ENCODE peak calls at places on chromosomes 4 and X, in seven cellular contexts. F is IMR-90, B is breast epithelium, E is body of pancreas, Y is thyroid gland, T is ovary, W is HCT116. C is an unnamed sample. For H3K27me3, the result is how much of the 10 kb centered on the place peaks cover.

GRCh38 chrX:131617182-131617581 is 73.3 kb downstream of the OR13H1 start:
- DNase-seq in Y (no peak), W (no peak), B (no peak), E (no peak), T (no peak), F (peak), C (no peak)

GRCh38 chr4:45155081-45155777 is 428.9 kb upstream of the GNPDA2 start:
- DNase-seq in E (no peak), T (no peak), F (no peak), Y (no peak), B (no peak), W (no peak), C (no peak)

GRCh38 chrX:63746278-63746677 is 38.7 kb downstream of the ARHGEF9 start:
- DNase-seq in T (no peak), B (no peak), E (no peak), F (no peak), Y (no peak), W (no peak), C (no peak)

GRCh38 chrX:20545538-20545937 is 278.8 kb upstream of the RPS6KA3 start:
- DNase-seq in F (peak), Y (no peak), W (no peak), B (no peak), E (no peak), T (no peak), C (no peak)

GRCh38 chrX:54423161-54423888 is 16.9 kb upstream of the TSR2 start:
- DNase-seq in T (no peak), W (no peak), E (no peak), Y (no peak), B (no peak), F (no peak), C (no peak)

GRCh38 chr4:112881842-112882241 is 167.6 kb upstream of the ANK2 start:
- DNase-seq in T (peak), F (no peak), E (peak), Y (no peak), W (no peak), B (no peak), C (no peak)

GRCh38 chr4:147782087-147782781 is 50.3 kb downstream of the ARHGAP10 start:
- DNase-seq in W (peak), E (no peak), T (no peak), B (no peak), Y (no peak), F (peak), C (no peak)

GRCh38 chr4:5808081-5808741 is 84.7 kb downstream of the CRMP1 start:
- DNase-seq in E (no peak), B (no peak), F (peak), T (peak), Y (no peak), W (no peak), C (no peak)

GRCh38 chr4:77025643-77026321 is 50.0 kb downstream of the CCNI start:
- DNase-seq in T (no peak), E (no peak), F (peak), Y (no peak), B (no peak), W (no peak), C (no peak)

GRCh38 chr4:71272976-71273375 is 65.8 kb upstream of the SLC4A4 start:
- DNase-seq in W (no peak), T (no peak), E (no peak), Y (no peak), B (no peak), F (no peak), C (no peak)

GRCh38 chrX:53422915-53423268 is 219 bp downstream of the RIBC1 start:
- DNase-seq in T (no peak), W (no peak), B (no peak), Y (no peak), F (no peak), E (no peak), C (no peak)

GRCh38 chrX:39815621-39816020 is 282.1 kb downstream of the BCOR start:
- DNase-seq in W (no peak), B (no peak), F (peak), Y (no peak), T (no peak), E (no peak), C (no peak)

GRCh38 chrX:151753313-151754041 is 18.9 kb downstream of the CNGA2 start:
- DNase-seq in B (peak), E (peak), Y (peak), W (peak), T (peak), F (peak), C (no peak)

GRCh38 chr4:47704693-47705325 is 133.1 kb downstream of the CORIN start:
- DNase-seq in F (peak), E (peak), B (no peak), W (no peak), T (no peak), Y (peak), C (no peak)

GRCh38 chr4:76690091-76690905 is 207.6 kb downstream of the SOWAHB start:
- DNase-seq in B (no peak), Y (no peak), E (peak), W (no peak), F (peak), T (no peak), C (no peak)

GRCh38 chrX:38124000-38124399 is 96.7 kb downstream of the SRPX start:
- DNase-seq in T (no peak), W (no peak), B (no peak), E (no peak), Y (no peak), F (no peak), C (no peak)

GRCh38 chr4:174669278-174669677 is 147.0 kb upstream of the HPGD start:
- DNase-seq in W (no peak), Y (no peak), T (no peak), E (no peak), B (no peak), F (peak), C (no peak)

GRCh38 chrX:132837971-132838370 is 120.5 kb downstream of the HS6ST2 start:
- DNase-seq in B (no peak), Y (no peak), T (no peak), E (no peak), W (no peak), F (no peak), C (no peak)

GRCh38 chr4:38803833-38804653 is 548 bp downstream of the TLR1 start:
- DNase-seq in F (no peak), Y (no peak), B (no peak), E (no peak), T (no peak), W (no peak), C (no peak)

GRCh38 chrX:108312011-108312410 is 126.2 kb downstream of the COL4A6 start:
- DNase-seq in E (no peak), T (no peak), Y (no peak), W (no peak), F (peak), B (no peak), C (no peak)

GRCh38 chr4:132344924-132345828 is 803.9 kb upstream of the PCDH10 start:
- DNase-seq in T (no peak), F (no peak), Y (no peak), W (no peak), E (no peak), B (no peak), C (no peak)

GRCh38 chr4:158211288-158211687 is 1.0 kb downstream of the TMEM144 start:
- DNase-seq in E (peak), W (no peak), T (no peak), Y (peak), F (no peak), B (no peak), C (no peak)

GRCh38 chr4:167100120-167100519 is 134.2 kb downstream of the SPOCK3 start:
- DNase-seq in W (no peak), E (no peak), Y (no peak), B (no peak), T (no peak), F (no peak), C (no peak)

GRCh38 chr4:39637572-39638357 is 900 bp downstream of the SMIM14 start:
- DNase-seq in T (peak), E (peak), B (peak), Y (peak), W (peak), F (peak), C (no peak)

GRCh38 chr4:126718161-126718560 is 914.6 kb upstream of the INTU start:
- DNase-seq in E (no peak), T (no peak), Y (no peak), F (peak), W (no peak), B (no peak), C (no peak)

GRCh38 chrX:153405426-153405825 is 4.3 kb upstream of the PNMA6E start:
- DNase-seq in E (no peak), Y (no peak), B (no peak), W (no peak), T (no peak), F (no peak), C (no peak)

GRCh38 chr4:7037425-7037824 is 5.7 kb upstream of the TADA2B start:
- DNase-seq in Y (no peak), F (no peak), T (no peak), E (no peak), W (no peak), B (no peak), C (no peak)

GRCh38 chrX:68261060-68261672 is 172.1 kb downstream of the OPHN1 start:
- DNase-seq in E (no peak), B (no peak), Y (no peak), T (no peak), F (peak), W (no peak), C (no peak)

GRCh38 chrX:40103565-40104323 is 6.0 kb upstream of the BCOR start:
- DNase-seq in E (no peak), Y (no peak), B (no peak), T (no peak), F (no peak), W (no peak), C (no peak)

GRCh38 chr4:2805712-2806391 is 13.0 kb downstream of the SH3BP2 start:
- DNase-seq in T (peak), E (peak), W (no peak), Y (peak), F (no peak), B (no peak), C (no peak)

GRCh38 chrX:113059714-113060113 is 219.1 kb upstream of the AMOT start:
- DNase-seq in W (no peak), B (no peak), E (no peak), T (no peak), F (no peak), Y (peak), C (no peak)

GRCh38 chrX:19705196-19705769 is 182.1 kb downstream of the SH3KBP1 start:
- DNase-seq in F (no peak), T (no peak), E (no peak), W (no peak), Y (no peak), B (no peak), C (no peak)

GRCh38 chrX:13120017-13120416 is 75.6 kb upstream of the FAM9C start:
- DNase-seq in Y (peak), W (no peak), E (peak), B (no peak), T (peak), F (peak), C (no peak)

GRCh38 chrX:25052798-25053534 is 37.2 kb upstream of the ARX start:
- DNase-seq in F (no peak), E (no peak), Y (no peak), T (no peak), B (no peak), W (no peak), C (no peak)

GRCh38 chr4:1200425-1201035 is 28.1 kb upstream of the SPON2 start:
- DNase-seq in E (peak), T (peak), B (peak), Y (no peak), F (peak), W (no peak), C (no peak)

GRCh38 chrX:34770511-34770910 is 113.4 kb upstream of the TMEM47 start:
- DNase-seq in T (no peak), E (no peak), Y (no peak), B (no peak), W (no peak), F (no peak), C (no peak)
- H3K27me3 ChIP-seq in T (under half), E (under half), Y (under half), B (under half), W (under half), F (under half), C (under half)

GRCh38 chr4:92305878-92306520 is 2.2 kb downstream of the GRID2 start:
- DNase-seq in B (no peak), F (no peak), T (no peak), Y (no peak), W (no peak), E (peak), C (no peak)

GRCh38 chr4:92304636-92305035 is 870 bp downstream of the GRID2 start:
- DNase-seq in Y (no peak), W (no peak), E (no peak), F (no peak), B (no peak), T (no peak), C (no peak)

GRCh38 chr4:92304073-92304472 is 307 bp downstream of the GRID2 start:
- DNase-seq in E (no peak), B (no peak), T (no peak), F (no peak), Y (no peak), W (no peak), C (no peak)

GRCh38 chr4:92303621-92304027 is at the start of gene GRID2:
- DNase-seq in F (peak), E (peak), W (peak), T (peak), B (no peak), Y (peak), C (no peak)

DNA sequence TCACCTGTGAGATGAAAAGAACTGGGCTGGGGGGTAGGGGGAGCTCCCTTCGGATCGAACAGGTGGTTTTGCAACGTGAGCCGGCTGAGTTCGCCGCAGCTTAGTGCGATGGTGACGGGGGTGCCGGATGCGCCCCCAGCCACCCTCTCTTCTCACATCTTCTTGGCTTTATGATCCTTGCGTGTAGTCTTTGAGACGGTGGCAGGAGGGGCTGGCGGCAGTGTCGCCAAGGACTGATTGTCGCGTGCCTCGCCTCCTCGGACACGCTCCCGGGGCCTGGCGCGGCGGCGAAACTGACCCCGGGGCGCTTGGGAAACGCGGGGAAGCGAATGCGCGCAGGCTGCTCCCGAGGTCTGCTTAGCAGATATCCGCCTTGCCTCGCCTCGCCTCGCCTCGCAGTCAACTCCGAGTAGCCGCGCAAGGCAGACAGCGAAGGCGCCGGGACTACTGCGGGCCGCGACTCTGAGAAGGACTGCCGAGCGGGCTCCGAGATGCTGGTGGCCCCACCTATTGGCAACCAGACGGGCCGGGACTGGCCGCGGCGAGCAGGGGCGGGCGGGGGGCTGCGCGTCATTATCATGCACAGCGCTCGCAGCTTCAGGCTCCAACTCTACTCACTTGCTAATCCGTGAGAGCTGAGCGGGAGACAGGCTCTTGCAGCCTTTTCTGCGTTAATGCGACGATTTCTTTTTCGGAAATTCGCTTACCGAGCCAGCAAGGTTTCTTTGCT is 1.5 kb downstream of the GRID2 start:
- DNase-seq in T (peak), E (peak), F (peak), W (peak), Y (peak), B (no peak), C (no peak)
- TF ChIP-seq POLR2A in T (no peak), E (no peak), F (no peak), W (no peak), Y (no peak), B (no peak), C (no peak)

GRCh38 chr4:27278615-27279014 is 418.0 kb downstream of the STIM2 start:
- DNase-seq in Y (no peak), E (peak), B (no peak), W (no peak), T (no peak), F (peak), C (no peak)
- H3K27me3 ChIP-seq in Y (under half), E (under half), B (under half), W (under half), T (under half), F (under half), C (under half)

DNA sequence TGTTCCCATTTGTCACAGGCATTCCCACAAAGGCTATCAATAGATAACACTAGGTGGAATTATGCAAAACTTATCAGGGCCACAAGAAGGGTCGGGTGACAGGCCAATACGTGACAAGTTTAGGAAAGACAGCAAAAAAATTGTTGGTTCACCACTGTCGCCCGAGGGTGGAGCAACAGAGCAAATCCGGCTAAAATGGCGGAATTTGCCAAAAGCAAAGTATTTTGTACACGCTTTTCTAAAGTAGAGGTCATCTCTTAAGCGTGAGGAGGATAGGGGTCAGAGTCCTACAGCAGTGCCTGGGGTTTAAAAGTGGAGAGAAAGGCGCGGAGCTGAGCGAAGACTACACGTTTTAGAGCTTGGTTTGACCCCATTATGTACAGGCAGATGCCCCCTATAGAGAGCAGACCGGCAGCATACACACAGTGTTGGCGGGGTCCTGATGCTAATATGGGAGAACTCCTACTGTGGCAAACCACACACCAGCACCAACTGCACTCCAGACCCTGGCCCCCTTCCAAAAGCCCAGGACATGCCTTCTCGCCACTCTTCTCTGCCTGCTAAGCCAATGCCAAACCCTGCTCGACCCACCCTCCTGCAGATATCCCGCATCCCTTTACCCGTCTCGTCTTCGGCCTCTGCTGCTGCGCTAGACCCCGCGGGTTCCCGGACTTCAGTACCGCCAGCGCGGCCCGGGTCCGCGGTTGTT is 733 bp downstream of the CCNA2 start:
- DNase-seq in F (no peak), B (no peak), E (peak), T (peak), W (no peak), Y (peak), C (no peak)
- TF ChIP-seq POLR2A in F (no peak), B (no peak), E (no peak), T (no peak), W (no peak), Y (no peak), C (no peak)

GRCh38 chr4:169791527-169792156 is 33.9 kb upstream of the HPF1 start:
- DNase-seq in F (peak), W (peak), T (peak), B (no peak), Y (peak), E (peak), C (no peak)
- H3K27me3 ChIP-seq in F (under half), W (under half), T (under half), B (under half), Y (under half), E (under half), C (under half)

GRCh38 chrX:10393899-10394298 is 226.5 kb downstream of the MID1 start:
- DNase-seq in B (no peak), F (peak), Y (no peak), T (no peak), E (no peak), W (no peak), C (no peak)

GRCh38 chrX:10397349-10397748 is 223.0 kb downstream of the MID1 start:
- DNase-seq in T (no peak), B (no peak), F (no peak), E (no peak), W (no peak), Y (no peak), C (no peak)

GRCh38 chrX:10393241-10393640 is 227.1 kb downstream of the MID1 start:
- DNase-seq in F (no peak), W (no peak), E (no peak), Y (no peak), B (no peak), T (no peak), C (no peak)

GRCh38 chrX:10395643-10396042 is 224.7 kb downstream of the MID1 start:
- DNase-seq in E (no peak), B (no peak), T (no peak), W (no peak), F (no peak), Y (no peak), C (no peak)

DNA sequence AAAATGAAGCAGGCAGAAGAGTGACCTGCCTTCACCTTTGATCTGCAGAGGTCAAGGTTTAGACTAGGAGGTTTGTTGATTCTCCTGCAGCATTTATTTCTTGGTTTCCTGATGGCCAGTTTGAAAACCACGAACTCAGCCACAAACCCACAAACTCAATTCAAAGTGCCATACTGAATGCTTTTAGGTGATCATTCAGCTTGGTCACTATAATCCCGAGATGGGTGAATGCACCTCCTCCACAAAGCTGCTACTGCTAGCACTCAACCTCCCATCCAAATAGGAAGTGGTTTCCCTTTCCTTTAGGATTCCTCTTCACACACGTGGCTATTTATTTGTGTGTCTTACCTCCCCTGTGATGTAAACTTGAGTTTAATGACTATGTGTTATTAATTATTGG is 225.2 kb downstream of the MID1 start:
- DNase-seq in T (no peak), Y (no peak), B (no peak), F (no peak), W (no peak), E (no peak), C (no peak)
- TF ChIP-seq POLR2A in T (no peak), Y (no peak), B (no peak), F (no peak), W (no peak), E (no peak), C (no peak)

C was measured in vagina.